ENCODE peak calls at places on chromosome 17, in five cellular contexts. J is neural progenitor cell, E is AG04449, Y is A549, H is psoas muscle. R is an unnamed sample.

GRCh38 chr17:48488548-48489106 is 42.2 kb downstream of the HOXB1 start:
- DNase-seq in H (no peak), Y (no peak), J (no peak), E (no peak), R (no peak)

GRCh38 chr17:36722121-36722902 is 120.9 kb downstream of the MRM1 start:
- DNase-seq in J (peak; percentile 85), E (no peak), H (peak; percentile 72), Y (no peak), R (no peak)

GRCh38 chr17:35286120-35286781 is 43.4 kb downstream of the SLFN5 start:
- DNase-seq in Y (no peak), E (no peak), H (no peak), J (no peak), R (no peak)

GRCh38 chr17:29123111-29123510 is 57.1 kb downstream of the MYO18A start:
- DNase-seq in J (no peak), Y (no peak), E (no peak), H (no peak), R (no peak)

GRCh38 chr17:57914274-57915147 is 40.7 kb downstream of the CUEDC1 start:
- DNase-seq in Y (no peak), H (no peak), J (no peak), E (no peak), R (no peak)

GRCh38 chr17:40511667-40512221 is 10.3 kb upstream of the TNS4 start:
- DNase-seq in J (no peak), E (no peak), H (no peak), Y (no peak), R (no peak)

GRCh38 chr17:14871921-14872320 is 393.2 kb downstream of the PMP22 start:
- DNase-seq in Y (no peak), J (no peak), E (no peak), H (no peak), R (no peak)

GRCh38 chr17:28700830-28701492 is 10.7 kb downstream of the PROCA1 start:
- DNase-seq in Y (no peak), H (no peak), E (no peak), J (no peak), R (no peak)

GRCh38 chr17:18321309-18321708 is 6.2 kb downstream of the SMCR8 start:
- DNase-seq in E (no peak), J (peak; percentile 51), H (no peak), Y (peak; percentile 51), R (no peak)

GRCh38 chr17:75338335-75338734 is 49.1 kb upstream of the SLC25A19 start:
- DNase-seq in E (no peak), H (no peak), J (no peak), Y (no peak), R (no peak)

GRCh38 chr17:79652999-79653643 is 42.3 kb upstream of the RBFOX3 start:
- DNase-seq in Y (no peak), J (no peak), H (no peak), E (no peak), R (no peak)

GRCh38 chr17:79420318-79421243 is 190.3 kb downstream of the RBFOX3 start:
- DNase-seq in E (no peak), Y (peak; percentile 66), J (peak; percentile 37), H (no peak), R (peak; percentile 96)

GRCh38 chr17:62718420-62718819 is 89.7 kb downstream of the MARCHF10 start:
- DNase-seq in Y (no peak), H (no peak), J (no peak), E (no peak), R (no peak)

GRCh38 chr17:76540381-76541300 is 797 bp downstream of the PRCD start:
- DNase-seq in H (peak; percentile 96), J (peak; percentile 96), Y (peak; percentile 94), E (no peak), R (peak; percentile 96)
- TF ChIP-seq CTCF in H (peak; percentile 14), J (no peak), Y (no peak), E (peak; percentile 30), R (no peak)

DNA sequence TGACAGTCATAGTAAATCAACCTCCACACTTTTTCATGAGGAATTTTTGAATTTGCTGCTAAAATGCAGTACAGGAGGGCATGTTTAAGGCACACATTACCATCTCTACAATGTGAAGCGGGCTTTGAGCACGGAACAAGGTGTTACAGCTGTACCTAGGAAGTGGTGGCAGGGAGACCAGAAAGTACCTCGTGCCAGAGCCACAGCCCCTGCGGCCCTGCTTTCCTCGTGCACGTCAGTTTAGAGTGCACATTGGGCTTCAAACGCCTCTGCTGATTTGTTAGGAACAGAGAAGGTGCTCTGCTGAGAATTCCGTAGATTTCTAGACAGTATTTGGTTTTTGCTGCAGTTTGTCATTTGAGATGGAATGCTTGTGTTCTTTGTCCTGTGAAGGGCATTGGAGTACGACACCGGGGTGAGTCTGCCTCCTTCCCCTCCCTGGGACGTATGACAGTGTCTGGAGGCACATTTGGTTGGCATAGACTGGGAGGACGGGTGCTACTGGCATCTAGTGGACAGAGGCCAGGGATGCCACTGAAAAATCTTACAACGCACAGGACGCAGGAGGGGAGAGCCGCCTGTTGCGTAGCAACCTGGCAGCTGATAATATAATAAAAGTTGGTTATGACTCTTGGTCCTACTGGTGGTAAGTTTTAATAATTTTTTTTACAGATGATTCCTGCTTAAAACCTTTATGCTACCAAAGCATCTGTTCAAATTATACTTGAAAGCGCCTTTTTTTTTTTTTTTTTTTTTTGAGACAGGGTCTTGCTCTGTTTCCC is 9.1 kb downstream of the FOXK2 start:
- DNase-seq in H (peak; percentile 84), E (no peak), J (peak; percentile 52), Y (peak; percentile 85), R (no peak)
- TF ChIP-seq CTCF in H (peak; percentile 48), E (no peak), J (peak; percentile 27), Y (peak; percentile 66), R (peak; percentile 65)

GRCh38 chr17:2591040-2591640 is 2.3 kb upstream of the PAFAH1B1 start:
- DNase-seq in H (no peak), Y (no peak), E (no peak), J (no peak), R (peak; percentile 71)
- TF ChIP-seq CTCF in H (no peak), Y (no peak), E (no peak), J (no peak), R (no peak)

DNA sequence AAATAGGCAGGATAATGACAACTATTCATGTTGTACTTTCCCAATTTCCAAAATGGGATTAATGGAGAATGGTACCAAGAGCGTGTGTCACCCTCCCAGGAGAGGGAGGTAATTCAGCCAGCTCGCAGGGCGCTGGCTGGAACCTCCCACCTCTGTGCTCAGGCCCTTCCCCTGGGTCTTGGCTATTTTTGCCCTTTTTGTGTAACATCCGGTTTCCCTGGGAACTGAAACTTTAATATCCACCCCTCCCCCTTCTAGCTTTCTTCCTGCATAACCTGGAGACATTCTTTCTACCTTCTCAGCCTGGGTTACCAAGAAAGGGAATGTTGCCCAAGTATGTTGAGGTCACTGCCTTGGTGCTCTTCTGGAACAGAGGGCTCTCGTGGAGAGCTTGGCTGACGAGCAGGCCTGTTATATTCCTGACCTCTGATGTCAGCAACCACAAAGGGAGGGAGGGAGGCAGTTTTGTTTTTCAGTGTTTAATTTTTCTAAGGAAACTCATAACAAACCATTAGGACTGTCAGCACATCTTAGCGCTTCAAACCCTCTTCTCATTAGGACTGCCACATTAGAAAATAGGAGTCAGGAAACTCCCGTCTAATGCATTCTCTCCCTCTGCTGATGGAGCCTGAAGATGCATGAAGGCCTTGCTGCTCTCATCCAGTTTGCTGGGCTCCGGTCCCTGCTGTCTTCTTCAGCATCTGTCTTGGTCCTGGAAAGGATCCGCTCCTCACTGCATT is 25.6 kb downstream of the ITGB3 start:
- DNase-seq in J (no peak), Y (peak; percentile 24), H (peak; percentile 82), E (peak; percentile 94), R (no peak)
- TF ChIP-seq CTCF in J (no peak), Y (no peak), H (no peak), E (peak; percentile 39), R (no peak)

DNA sequence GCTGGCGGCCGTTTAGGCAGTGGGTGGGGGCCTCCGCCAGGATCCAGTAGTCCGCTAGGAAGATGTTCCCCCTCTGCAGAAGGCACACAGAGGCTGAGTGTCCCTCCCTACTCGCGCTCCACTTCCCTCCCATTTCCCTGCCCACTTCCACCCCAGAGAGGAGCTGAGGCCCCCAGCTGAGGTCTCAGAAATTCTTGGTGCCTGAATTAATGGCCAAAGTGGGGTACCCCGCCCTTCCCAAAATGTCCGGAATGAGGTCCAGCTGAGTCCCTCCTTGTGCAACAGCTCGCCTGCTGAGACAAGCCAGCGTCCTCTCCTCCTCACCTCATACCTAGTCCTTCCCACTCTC is 7.9 kb downstream of the ALOXE3 start:
- DNase-seq in J (no peak), H (no peak), E (no peak), Y (no peak), R (no peak)
- TF ChIP-seq CTCF in J (no peak), H (no peak), E (no peak), Y (no peak), R (no peak)

GRCh38 chr17:32656851-32657250 is 170.1 kb downstream of the CDK5R1 start:
- DNase-seq in E (no peak), H (no peak), J (no peak), Y (no peak), R (no peak)

GRCh38 chr17:32654351-32654750 is 167.6 kb downstream of the CDK5R1 start:
- DNase-seq in E (no peak), Y (no peak), H (no peak), J (no peak), R (no peak)

GRCh38 chr17:32658470-32659418 is 172.0 kb downstream of the CDK5R1 start:
- DNase-seq in H (no peak), Y (no peak), E (no peak), J (no peak), R (no peak)

GRCh38 chr17:32660496-32660895 is 173.7 kb downstream of the CDK5R1 start:
- DNase-seq in J (no peak), E (no peak), H (no peak), Y (no peak), R (no peak)

GRCh38 chr17:32659419-32659842 is 172.6 kb downstream of the CDK5R1 start:
- DNase-seq in Y (peak; percentile 78), H (peak; percentile 73), E (peak; percentile 12), J (peak; percentile 69), R (peak; percentile 89)
- TF ChIP-seq CTCF in Y (peak; percentile 73), H (peak; percentile 88), E (peak; percentile 91), J (peak; percentile 85), R (peak; percentile 88)

R was measured in osteocyte.